ENCODE peak calls at places on chromosomes 13 and 19, in ten cellular contexts. Z is lower lobe of right lung, T is HCT116, A is right cardiac atrium, L is heart right ventricle, O is body of pancreas, W is IMR-90, H is heart left ventricle, P is upper lobe of right lung, X is aorta. Q is an unnamed sample.

GRCh38 chr13:73782781-73783180 is 351.4 kb downstream of the KLF12 start:
- ATAC-seq in Z (no peak), T (no peak), A (no peak), L (no peak), O (no peak), W (peak; percentile 50), H (peak; percentile 16), P (no peak), X (no peak), Q (no peak)

GRCh38 chr13:113452942-113453901 is at the start of gene ADPRHL1:
- ATAC-seq in Z (no peak), T (no peak), A (peak; percentile 75), L (peak; percentile 66), O (no peak), W (no peak), H (peak; percentile 79), P (no peak), X (no peak), Q (no peak)

GRCh38 chr13:109919715-109920375 is 133.5 kb upstream of the IRS2 start:
- ATAC-seq in Z (no peak), T (no peak), A (no peak), L (no peak), O (no peak), W (no peak), H (no peak), P (no peak), X (no peak), Q (no peak)

GRCh38 chr19:10639836-10640235 is 14.3 kb upstream of the ILF3 start:
- ATAC-seq in Z (peak; percentile 67), T (no peak), A (no peak), L (no peak), O (no peak), W (no peak), H (no peak), P (peak; percentile 60), X (no peak), Q (no peak)

GRCh38 chr19:48858984-48859710 is 9.3 kb downstream of the PLEKHA4 start:
- ATAC-seq in Z (peak; percentile 86), T (peak; percentile 67), A (peak; percentile 49), L (peak; percentile 46), O (peak; percentile 62), W (no peak), H (peak; percentile 64), P (peak; percentile 82), X (no peak), Q (no peak)

GRCh38 chr13:110853235-110853721 is 61.6 kb downstream of the ANKRD10 start:
- ATAC-seq in Z (peak; percentile 42), T (no peak), A (peak; percentile 48), L (peak; percentile 74), O (no peak), W (no peak), H (peak; percentile 48), P (peak; percentile 48), X (no peak), Q (peak; percentile 36)

GRCh38 chr13:77981191-77981925 is 62.7 kb upstream of the EDNRB start:
- ATAC-seq in Z (no peak), T (no peak), A (no peak), L (no peak), O (peak; percentile 27), W (peak; percentile 48), H (no peak), P (no peak), X (no peak), Q (peak; percentile 20)

GRCh38 chr13:30431269-30431950 is 9.1 kb downstream of the UBE2L5 start:
- ATAC-seq in Z (no peak), T (peak; percentile 76), A (no peak), L (no peak), O (no peak), W (no peak), H (no peak), P (peak; percentile 39), X (no peak), Q (no peak)

GRCh38 chr13:84649853-84650252 is 767.6 kb upstream of the SLITRK1 start:
- ATAC-seq in Z (no peak), T (no peak), A (peak; percentile 57), L (peak; percentile 68), O (no peak), W (no peak), H (peak; percentile 81), P (no peak), X (no peak), Q (no peak)

GRCh38 chr13:31372454-31372853 is 172.7 kb downstream of the B3GLCT start:
- ATAC-seq in Z (no peak), T (no peak), A (no peak), L (no peak), O (no peak), W (no peak), H (no peak), P (no peak), X (no peak), Q (no peak)

GRCh38 chr13:26991508-26992181 is 180.0 kb downstream of the USP12 start:
- ATAC-seq in Z (peak; percentile 48), T (no peak), A (peak; percentile 60), L (peak; percentile 60), O (peak; percentile 67), W (peak; percentile 53), H (peak; percentile 41), P (peak; percentile 30), X (no peak), Q (peak; percentile 36)

GRCh38 chr13:80040219-80040976 is 300.5 kb downstream of the SPRY2 start:
- ATAC-seq in Z (peak; percentile 49), T (peak; percentile 84), A (peak; percentile 86), L (peak; percentile 94), O (no peak), W (peak; percentile 92), H (no peak), P (peak; percentile 64), X (no peak), Q (peak; percentile 77)

GRCh38 chr19:42032428-42032827 is 37.6 kb downstream of the GRIK5 start:
- ATAC-seq in Z (no peak), T (no peak), A (no peak), L (no peak), O (no peak), W (no peak), H (no peak), P (no peak), X (no peak), Q (no peak)

GRCh38 chr13:80685942-80686341 is 345.0 kb upstream of the SPRY2 start:
- ATAC-seq in Z (no peak), T (no peak), A (no peak), L (no peak), O (no peak), W (no peak), H (no peak), P (no peak), X (no peak), Q (no peak)

GRCh38 chr19:29770653-29771052 is 41.1 kb upstream of the CCNE1 start:
- ATAC-seq in Z (no peak), T (no peak), A (no peak), L (no peak), O (no peak), W (no peak), H (no peak), P (no peak), X (no peak), Q (no peak)

GRCh38 chr13:77338329-77338728 is 11.4 kb upstream of the MYCBP2 start:
- ATAC-seq in Z (no peak), T (no peak), A (no peak), L (no peak), O (no peak), W (no peak), H (no peak), P (no peak), X (no peak), Q (no peak)

DNA sequence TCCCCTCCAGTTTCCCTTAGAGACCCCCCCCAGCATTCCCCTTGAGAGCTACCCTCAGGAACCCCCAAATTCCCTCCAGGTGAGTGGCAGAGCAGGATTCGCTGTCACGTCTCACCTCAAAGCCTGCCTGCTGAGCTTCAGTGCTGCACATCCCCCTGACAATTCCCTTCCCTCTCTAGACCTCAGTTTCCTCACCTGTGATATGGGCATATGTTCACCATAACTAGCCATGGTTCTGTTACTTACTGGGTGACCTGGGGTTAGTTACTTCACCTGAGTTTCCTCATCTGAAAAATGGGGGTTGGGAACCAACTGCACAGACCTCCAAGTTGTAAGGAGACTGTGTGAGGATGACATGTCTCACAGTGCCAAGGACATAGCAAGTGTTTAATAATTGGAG is 75.5 kb downstream of the RYR1 start:
- ATAC-seq in Z (no peak), T (no peak), A (no peak), L (no peak), O (no peak), W (no peak), H (no peak), P (no peak), X (no peak), Q (no peak)
- H3K27me3 ChIP-seq in Z (peaks cover under 1% of the 10 kb centered on the region), T (no peaks in the 10 kb centered on the region), A (no peaks in the 10 kb centered on the region), L (peaks cover 14% of the 10 kb centered on the region), O (no peaks in the 10 kb centered on the region), W (peaks cover 14% of the 10 kb centered on the region), H (no peaks in the 10 kb centered on the region), P (no peaks in the 10 kb centered on the region), X (no peaks in the 10 kb centered on the region), Q (peaks cover 22% of the 10 kb centered on the region)

DNA sequence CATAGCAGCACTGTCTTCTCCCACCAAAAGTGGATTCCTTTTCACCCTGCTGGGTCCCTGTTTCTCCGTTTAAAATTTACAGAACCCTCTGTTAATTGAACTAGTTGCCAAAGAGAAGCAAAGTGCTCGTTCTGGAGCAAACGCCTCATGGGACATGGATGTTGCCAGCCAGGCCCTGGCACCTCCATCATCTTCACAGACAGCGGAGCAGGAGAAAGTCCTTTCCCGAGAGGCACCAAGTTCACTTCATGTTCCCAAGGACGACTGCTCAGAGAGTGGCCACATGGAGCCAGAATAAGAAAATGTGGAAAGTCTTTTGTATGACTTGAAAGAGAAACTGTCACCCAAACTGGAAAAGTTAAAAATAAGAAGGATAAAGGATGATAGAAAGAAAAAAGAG is 151.5 kb downstream of the SOX1 start:
- ATAC-seq in Z (no peak), T (no peak), A (no peak), L (no peak), O (no peak), W (no peak), H (no peak), P (no peak), X (no peak), Q (no peak)
- H3K27me3 ChIP-seq in Z (peaks cover 13% of the 10 kb centered on the region), T (peaks cover 38% of the 10 kb centered on the region), A (no peaks in the 10 kb centered on the region), L (peaks cover 13% of the 10 kb centered on the region), O (no peaks in the 10 kb centered on the region), W (no peaks in the 10 kb centered on the region), H (no peaks in the 10 kb centered on the region), P (peaks cover 7% of the 10 kb centered on the region), X (no peaks in the 10 kb centered on the region), Q (peaks cover 66% of the 10 kb centered on the region)

GRCh38 chr19:35287713-35288112 is 4.2 kb upstream of the MAG start:
- ATAC-seq in Z (no peak), T (no peak), A (no peak), L (no peak), O (no peak), W (no peak), H (no peak), P (no peak), X (no peak), Q (no peak)
- H3K27me3 ChIP-seq in Z (peaks cover 9% of the 10 kb centered on the region), T (no peaks in the 10 kb centered on the region), A (no peaks in the 10 kb centered on the region), L (peaks cover 9% of the 10 kb centered on the region), O (no peaks in the 10 kb centered on the region), W (peaks cover 23% of the 10 kb centered on the region), H (no peaks in the 10 kb centered on the region), P (peaks cover 8% of the 10 kb centered on the region), X (no peaks in the 10 kb centered on the region), Q (peaks cover 80% of the 10 kb centered on the region)

DNA sequence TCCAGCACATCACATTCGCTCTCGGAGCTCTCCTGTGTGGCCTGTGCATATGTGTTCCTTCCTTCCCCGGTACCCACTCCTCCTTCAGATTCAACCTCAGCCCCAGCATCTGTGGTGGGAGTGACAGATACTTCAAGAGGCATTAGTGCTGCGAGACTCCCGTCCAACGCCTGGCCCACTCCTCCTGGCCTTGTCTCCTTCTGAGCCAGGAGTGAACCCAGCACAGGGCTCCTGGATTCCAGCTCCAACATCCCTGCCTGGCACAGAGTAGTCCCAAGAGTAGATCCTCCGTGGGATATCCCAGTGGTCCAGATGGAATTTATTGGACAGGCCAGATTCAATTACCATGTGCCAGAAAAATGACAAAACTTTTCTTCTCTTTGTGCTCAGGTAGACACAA is 55.9 kb downstream of the SACS start:
- ATAC-seq in Z (no peak), T (no peak), A (no peak), L (no peak), O (no peak), W (no peak), H (no peak), P (no peak), X (peak; percentile 1), Q (no peak)
- H3K27me3 ChIP-seq in Z (no peaks in the 10 kb centered on the region), T (no peaks in the 10 kb centered on the region), A (no peaks in the 10 kb centered on the region), L (no peaks in the 10 kb centered on the region), O (no peaks in the 10 kb centered on the region), W (no peaks in the 10 kb centered on the region), H (no peaks in the 10 kb centered on the region), P (no peaks in the 10 kb centered on the region), X (no peaks in the 10 kb centered on the region), Q (no peaks in the 10 kb centered on the region)

Q was measured in gastroesophageal sphincter.